ENCODE peak calls at places on chromosome 4, in five cellular contexts. V is AG10803, E is psoas muscle, G is AG04450, P is brain microvascular endothelial cell. Y is an unnamed sample.

GRCh38 chr4:8181844-8182243 is 17.2 kb upstream of the SH3TC1 start:
- DNase-seq in V (no peak), E (no peak), G (no peak), P (no peak), Y (no peak)

GRCh38 chr4:186191266-186192067 is at the start of gene CYP4V2:
- DNase-seq in V (peak; percentile 79), E (peak; percentile 82), G (peak; percentile 26), P (peak; percentile 43), Y (no peak)

GRCh38 chr4:124019749-124020549 is 623.4 kb downstream of the SPRY1 start:
- DNase-seq in V (no peak), E (no peak), G (no peak), P (peak; percentile 18), Y (no peak)

GRCh38 chr4:92060333-92060732 is 243.4 kb upstream of the GRID2 start:
- DNase-seq in V (no peak), E (no peak), G (no peak), P (no peak), Y (no peak)

GRCh38 chr4:90960840-90961239 is 833.6 kb downstream of the CCSER1 start:
- DNase-seq in V (no peak), E (no peak), G (no peak), P (no peak), Y (no peak)

GRCh38 chr4:174222266-174222872 is 61.1 kb downstream of the FBXO8 start:
- DNase-seq in V (peak; percentile 17), E (no peak), G (no peak), P (peak; percentile 29), Y (no peak)

GRCh38 chr4:33482773-33483172 is 2761.5 kb downstream of the ARAP2 start:
- DNase-seq in V (no peak), E (no peak), G (no peak), P (no peak), Y (no peak)

GRCh38 chr4:39587881-39588280 is 50.8 kb downstream of the SMIM14 start:
- DNase-seq in V (peak; percentile 36), E (no peak), G (peak; percentile 38), P (peak; percentile 87), Y (peak; percentile 64)

GRCh38 chr4:878796-879729 is 53.1 kb downstream of the GAK start:
- DNase-seq in V (no peak), E (no peak), G (no peak), P (no peak), Y (no peak)

GRCh38 chr4:168886361-168886760 is 123.7 kb downstream of the CBR4 start:
- DNase-seq in V (peak; percentile 70), E (no peak), G (no peak), P (peak; percentile 77), Y (no peak)

GRCh38 chr4:73856518-73856917 is 3.4 kb downstream of the PF4V1 start:
- DNase-seq in V (peak; percentile 77), E (no peak), G (no peak), P (peak; percentile 65), Y (no peak)

GRCh38 chr4:74230902-74231499 is 73.1 kb downstream of the MTHFD2L start:
- DNase-seq in V (peak; percentile 84), E (peak; percentile 28), G (no peak), P (peak; percentile 76), Y (no peak)

GRCh38 chr4:78721739-78722138 is 54.4 kb upstream of the BMP2K start:
- DNase-seq in V (no peak), E (no peak), G (no peak), P (no peak), Y (no peak)

GRCh38 chr4:145609494-145610427 is 9.4 kb upstream of the MMAA start:
- DNase-seq in V (peak; percentile 72), E (peak; percentile 24), G (no peak), P (peak; percentile 82), Y (no peak)

GRCh38 chr4:48930654-48931053 is 24.1 kb upstream of the OCIAD2 start:
- DNase-seq in V (no peak), E (no peak), G (no peak), P (no peak), Y (no peak)

GRCh38 chr4:177441061-177441802 is 1.0 kb downstream of the AGA start:
- DNase-seq in V (peak; percentile 43), E (no peak), G (no peak), P (no peak), Y (no peak)

GRCh38 chr4:173420324-173420752 is 21.4 kb upstream of the SCRG1 start:
- DNase-seq in V (peak; percentile 33), E (no peak), G (no peak), P (no peak), Y (no peak)

GRCh38 chr4:85222561-85222960 is 252.4 kb upstream of the ARHGAP24 start:
- DNase-seq in V (no peak), E (no peak), G (no peak), P (no peak), Y (no peak)

GRCh38 chr4:6052679-6053078 is 34.4 kb upstream of the C4orf50 start:
- DNase-seq in V (no peak), E (no peak), G (no peak), P (no peak), Y (no peak)

GRCh38 chr4:98584265-98584664 is 74.1 kb downstream of the TSPAN5 start:
- DNase-seq in V (no peak), E (no peak), G (no peak), P (no peak), Y (no peak)

GRCh38 chr4:507745-508512 is 8.9 kb downstream of the PIGG start:
- DNase-seq in V (no peak), E (no peak), G (no peak), P (no peak), Y (no peak)

GRCh38 chr4:89411539-89411938 is 103.9 kb upstream of the GPRIN3 start:
- DNase-seq in V (peak; percentile 38), E (no peak), G (no peak), P (no peak), Y (no peak)

GRCh38 chr4:54090804-54091623 is 8.9 kb upstream of the GSX2 start:
- DNase-seq in V (peak; percentile 24), E (peak; percentile 42), G (no peak), P (no peak), Y (no peak)

GRCh38 chr4:118360101-118360500 is 7.3 kb upstream of the PRSS12 start:
- DNase-seq in V (peak; percentile 62), E (no peak), G (no peak), P (no peak), Y (no peak)

GRCh38 chr4:4865705-4866123 is 6.2 kb downstream of the MSX1 start:
- DNase-seq in V (no peak), E (no peak), G (no peak), P (no peak), Y (no peak)

GRCh38 chr4:4866124-4866832 is 6.8 kb downstream of the MSX1 start:
- DNase-seq in V (no peak), E (no peak), G (no peak), P (no peak), Y (no peak)

GRCh38 chr4:4868506-4869379 is 9.3 kb downstream of the MSX1 start:
- DNase-seq in V (no peak), E (no peak), G (no peak), P (no peak), Y (no peak)

GRCh38 chr4:4867745-4868505 is 8.5 kb downstream of the MSX1 start:
- DNase-seq in V (no peak), E (no peak), G (no peak), P (no peak), Y (no peak)

DNA sequence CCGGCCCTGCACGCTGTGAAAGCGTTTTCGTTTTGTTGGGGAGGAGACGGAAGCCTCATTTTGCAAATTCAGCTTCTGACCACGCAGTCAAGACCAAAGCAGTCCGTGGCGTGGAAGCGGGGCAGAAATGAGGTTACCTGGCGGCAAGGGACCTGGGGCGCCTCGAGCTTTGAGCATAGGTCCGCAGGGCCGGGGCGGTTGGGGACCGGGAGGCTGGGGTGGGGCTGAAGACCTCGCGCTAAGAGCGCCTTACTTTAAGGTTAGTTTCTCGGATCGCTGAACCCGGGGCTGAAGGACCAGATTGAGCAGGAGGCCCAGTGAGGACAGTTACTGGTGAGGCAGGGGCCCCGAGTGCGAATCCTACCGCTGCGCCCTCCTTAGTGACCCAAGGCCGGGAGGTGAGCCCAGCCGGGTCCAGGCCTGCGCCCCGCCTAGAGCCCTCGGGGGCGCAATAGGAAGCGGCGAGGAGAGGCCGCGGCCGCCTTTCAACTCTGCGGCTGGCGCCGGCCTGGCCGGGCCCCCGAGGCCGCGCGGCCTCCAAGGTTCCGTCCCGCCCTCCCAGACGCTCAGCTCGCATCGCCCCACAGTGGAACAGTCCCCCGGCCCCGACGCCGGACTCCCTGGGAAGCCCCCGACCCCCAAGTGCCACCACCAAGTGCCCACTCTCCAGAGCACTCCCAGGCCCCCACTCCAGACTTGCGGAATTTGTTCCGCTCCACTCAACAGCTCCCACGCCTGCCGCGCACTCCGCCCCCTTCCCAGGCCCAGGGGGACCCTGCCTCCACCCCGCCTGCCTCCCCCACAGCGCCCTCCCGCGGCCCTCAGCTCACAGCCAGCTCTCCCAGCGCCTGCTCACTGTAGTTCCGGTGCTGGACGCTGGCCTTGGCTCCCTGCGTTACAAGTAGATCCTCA is 7.6 kb downstream of the MSX1 start:
- DNase-seq in V (no peak), E (peak; percentile 47), G (no peak), P (no peak), Y (no peak)
- TF ChIP-seq CTCF in V (no peak), E (no peak), G (peak; percentile 16), P (peak; percentile 13), Y (peak; percentile 20)

GRCh38 chr4:175350246-175350645 is 432.1 kb downstream of the ADAM29 start:
- DNase-seq in V (no peak), E (no peak), G (no peak), P (no peak), Y (no peak)
- H3K4me3 ChIP-seq in V (no peak overlapping the region), E (no peak overlapping the region), G (no peak overlapping the region), P (no peak overlapping the region), Y (no peak overlapping the region)

GRCh38 chr4:128512161-128512560 is 224.5 kb upstream of the PGRMC2 start:
- DNase-seq in V (peak; percentile 85), E (no peak), G (no peak), P (no peak), Y (no peak)

GRCh38 chr4:128512767-128513322 is 225.2 kb upstream of the PGRMC2 start:
- DNase-seq in V (peak; percentile 50), E (no peak), G (no peak), P (no peak), Y (no peak)

GRCh38 chr4:128516568-128516967 is 229.0 kb upstream of the PGRMC2 start:
- DNase-seq in V (peak; percentile 96), E (no peak), G (peak; percentile 85), P (no peak), Y (no peak)

GRCh38 chr4:128510850-128511249 is 223.2 kb upstream of the PGRMC2 start:
- DNase-seq in V (no peak), E (no peak), G (no peak), P (no peak), Y (no peak)

GRCh38 chr4:128513664-128514484 is 226.3 kb upstream of the PGRMC2 start:
- DNase-seq in V (peak; percentile 56), E (no peak), G (no peak), P (no peak), Y (no peak)
- TF ChIP-seq CTCF in V (no peak), E (no peak), G (no peak), P (no peak), Y (no peak)

GRCh38 chr4:26323807-26324206 is 3.0 kb downstream of the RBPJ start:
- DNase-seq in V (peak; percentile 48), E (no peak), G (no peak), P (no peak), Y (no peak)

GRCh38 chr4:26321326-26322276 is 787 bp downstream of the RBPJ start:
- DNase-seq in V (peak; percentile 27), E (no peak), G (no peak), P (no peak), Y (no peak)

GRCh38 chr4:26320453-26321325 is at the start of gene RBPJ:
- DNase-seq in V (peak; percentile 96), E (peak; percentile 92), G (peak; percentile 99), P (peak; percentile 94), Y (peak; percentile 94)

GRCh38 chr4:26320159-26320452 is 708 bp upstream of the RBPJ start:
- DNase-seq in V (peak; percentile 39), E (no peak), G (no peak), P (no peak), Y (no peak)

GRCh38 chr4:26322349-26322748 is 1.5 kb downstream of the RBPJ start:
- DNase-seq in V (no peak), E (no peak), G (no peak), P (no peak), Y (no peak)
- H3K4me3 ChIP-seq in V (peak overlapping the region; percentile 93), E (peak overlapping the region; percentile 76), G (peak overlapping the region; percentile 98), P (peak overlapping the region; percentile 90), Y (peak overlapping the region; percentile 90)